ENCODE peak calls at places on chromosome 5, in five cellular contexts. U is RWPE2, E is astrocyte, J is left ventricle myocardium inferior, R is prostate gland. C is an unnamed sample.

GRCh38 chr5:176888016-176888864 is 10.9 kb downstream of the HK3 start:
- DNase-seq in R (no peak), U (no peak), E (no peak), J (no peak), C (no peak)

GRCh38 chr5:57069115-57069835 is 104.6 kb upstream of the GPBP1 start:
- DNase-seq in E (no peak), R (no peak), J (no peak), U (no peak), C (no peak)

GRCh38 chr5:38515648-38516047 is 40.8 kb downstream of the LIFR start:
- DNase-seq in U (no peak), R (no peak), E (no peak), J (no peak), C (no peak)

GRCh38 chr5:71528206-71528605 is 58.9 kb upstream of the MCCC2 start:
- DNase-seq in J (no peak), R (no peak), U (no peak), E (no peak), C (no peak)

GRCh38 chr5:113871972-113872371 is 358.5 kb downstream of the YTHDC2 start:
- DNase-seq in R (no peak), U (no peak), J (no peak), E (no peak), C (no peak)

GRCh38 chr5:33936004-33936380 is 194 bp upstream of the RXFP3 start:
- DNase-seq in J (peak; percentile 51), E (peak; percentile 51), R (peak; percentile 21), U (peak; percentile 72), C (no peak)

GRCh38 chr5:4907636-4908035 is 232.5 kb upstream of the ADAMTS16 start:
- DNase-seq in J (no peak), U (no peak), R (no peak), E (no peak), C (no peak)

GRCh38 chr5:100760700-100761099 is 142.4 kb downstream of the ST8SIA4 start:
- DNase-seq in E (no peak), U (no peak), R (no peak), J (no peak), C (no peak)

GRCh38 chr5:124783794-124784193 is 37.4 kb upstream of the ZNF608 start:
- DNase-seq in J (no peak), R (no peak), U (no peak), E (peak; percentile 20), C (peak; percentile 39)

GRCh38 chr5:2841208-2841607 is 89.7 kb upstream of the IRX2 start:
- DNase-seq in U (no peak), R (no peak), J (no peak), E (no peak), C (no peak)

GRCh38 chr5:59793000-59793399 is 100.5 kb downstream of the PDE4D start:
- DNase-seq in U (peak; percentile 92), E (peak; percentile 97), J (peak; percentile 50), R (no peak), C (peak; percentile 73)

GRCh38 chr5:29193972-29194371 is 1999.5 kb upstream of the CDH6 start:
- DNase-seq in R (no peak), E (no peak), J (no peak), U (no peak), C (no peak)

GRCh38 chr5:157820593-157821252 is 38.2 kb downstream of the CLINT1 start:
- DNase-seq in U (no peak), R (peak; percentile 23), E (peak; percentile 34), J (no peak), C (no peak)

GRCh38 chr5:118883396-118883795 is 105.0 kb downstream of the DTWD2 start:
- DNase-seq in E (no peak), J (no peak), U (no peak), R (no peak), C (no peak)

GRCh38 chr5:148474025-148474511 is 90.3 kb downstream of the FBXO38 start:
- DNase-seq in U (no peak), E (peak; percentile 72), R (no peak), J (peak; percentile 68), C (no peak)

GRCh38 chr5:93299596-93300308 is 281.3 kb downstream of the NR2F1-AS1 start:
- DNase-seq in E (peak; percentile 64), J (no peak), R (no peak), U (no peak), C (no peak)

GRCh38 chr5:173325091-173325698 is 3.0 kb downstream of the STC2 start:
- DNase-seq in J (no peak), R (no peak), U (no peak), E (no peak), C (no peak)

GRCh38 chr5:10461904-10462542 is 20.3 kb downstream of the ROPN1L start:
- DNase-seq in U (no peak), R (no peak), J (no peak), E (no peak), C (no peak)

GRCh38 chr5:9173281-9174048 is 372.4 kb downstream of the SEMA5A start:
- DNase-seq in R (no peak), U (no peak), J (no peak), E (peak; percentile 29), C (peak; percentile 45)

DNA sequence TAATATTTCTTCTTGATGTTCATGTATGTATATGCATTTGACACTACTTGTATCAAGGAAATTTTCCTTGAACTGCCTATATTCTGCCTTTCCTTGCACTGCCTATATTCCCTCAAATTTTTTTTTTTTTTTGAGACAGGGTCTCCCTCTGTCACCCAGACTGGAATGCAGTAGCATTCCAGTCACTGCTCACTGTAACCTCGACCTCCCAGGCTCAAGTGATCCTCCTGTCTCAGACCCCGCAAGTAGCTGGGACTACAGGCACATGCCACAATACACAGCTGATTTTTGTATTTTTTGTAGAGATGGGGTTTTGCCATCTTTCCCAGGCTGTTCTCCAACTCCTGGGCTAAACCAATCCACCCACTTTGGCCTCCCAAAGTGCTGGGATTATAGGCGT is 4.1 kb downstream of the HMGCS1 start:
- DNase-seq in E (no peak), U (no peak), J (no peak), R (no peak), C (no peak)
- H3K4me3 ChIP-seq in E (no peak overlapping the region), U (peak overlapping the region; percentile 74), J (no peak overlapping the region), R (no peak overlapping the region), C (no peak overlapping the region)

GRCh38 chr5:53170748-53171349 is 61.3 kb upstream of the MOCS2 start:
- DNase-seq in E (peak; percentile 12), U (no peak), J (no peak), R (no peak), C (no peak)
- TF ChIP-seq CTCF in E (peak; percentile 71), U (peak; percentile 97), J (peak; percentile 67), R (no peak), C (peak; percentile 65)

GRCh38 chr5:73307645-73308346 is 134.8 kb downstream of the TMEM174 start:
- DNase-seq in E (no peak), J (no peak), U (no peak), R (no peak), C (no peak)
- H3K27me3 ChIP-seq in E (peaks cover 5% of the 10 kb centered on the region), J (peaks cover 100% of the 10 kb centered on the region), U (no peaks in the 10 kb centered on the region), R (peaks cover 14% of the 10 kb centered on the region), C (no peaks in the 10 kb centered on the region)

GRCh38 chr5:141345327-141345726 is 1.7 kb downstream of the PCDHGA3 start:
- DNase-seq in E (no peak), U (no peak), J (no peak), R (no peak), C (no peak)

GRCh38 chr5:141338538-141339306 is at the start of gene PCDHGA2:
- DNase-seq in E (peak; percentile 28), R (no peak), U (no peak), J (no peak), C (no peak)

GRCh38 chr5:141342773-141343172 is 856 bp upstream of the PCDHGA3 start:
- DNase-seq in U (no peak), J (no peak), R (no peak), E (no peak), C (no peak)

GRCh38 chr5:141343953-141344463 is 379 bp downstream of the PCDHGA3 start:
- DNase-seq in U (no peak), R (no peak), J (no peak), E (no peak), C (no peak)

DNA sequence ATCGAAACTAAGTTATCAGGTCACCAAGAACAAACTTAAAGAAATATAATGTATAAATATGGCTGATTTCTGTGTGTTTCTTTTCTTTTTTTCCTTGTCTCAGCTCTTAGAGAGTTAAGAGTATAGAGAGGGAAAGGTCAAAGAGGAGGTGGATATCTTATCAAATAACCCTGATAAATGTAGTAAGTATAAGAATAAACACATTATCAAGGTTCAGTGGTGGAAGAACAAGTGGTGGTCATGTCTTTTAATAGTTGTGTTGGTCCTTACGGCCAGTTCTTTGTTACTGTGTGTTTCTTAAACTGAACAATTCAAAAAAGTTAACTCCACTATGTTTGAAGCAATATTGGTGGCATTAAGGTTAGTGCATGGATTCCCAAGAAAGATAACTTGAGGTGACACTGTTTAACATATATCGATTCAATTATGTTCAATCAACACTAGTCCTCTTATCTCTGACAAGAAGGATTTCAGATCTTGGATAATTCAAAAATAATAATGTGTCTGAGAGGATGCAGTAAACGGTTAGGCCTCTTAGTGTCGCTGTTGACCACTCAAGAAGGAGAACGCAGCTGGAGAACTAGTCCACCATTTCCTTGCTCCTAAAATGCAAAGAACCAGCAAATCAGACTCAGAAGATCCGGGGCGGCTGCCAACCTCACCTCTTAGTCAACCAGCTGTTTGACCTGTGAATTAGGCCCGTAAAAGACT is at the start of gene PCDHGA3:
- DNase-seq in R (no peak), E (peak; percentile 55), U (no peak), J (no peak), C (no peak)
- H3K4me3 ChIP-seq in R (no peak within 1 kb of the TSS), E (peak within 1 kb of the TSS; percentile 54), U (peak within 1 kb of the TSS; percentile 5), J (peak within 1 kb of the TSS; percentile 65), C (peak within 1 kb of the TSS; percentile 18)

DNA sequence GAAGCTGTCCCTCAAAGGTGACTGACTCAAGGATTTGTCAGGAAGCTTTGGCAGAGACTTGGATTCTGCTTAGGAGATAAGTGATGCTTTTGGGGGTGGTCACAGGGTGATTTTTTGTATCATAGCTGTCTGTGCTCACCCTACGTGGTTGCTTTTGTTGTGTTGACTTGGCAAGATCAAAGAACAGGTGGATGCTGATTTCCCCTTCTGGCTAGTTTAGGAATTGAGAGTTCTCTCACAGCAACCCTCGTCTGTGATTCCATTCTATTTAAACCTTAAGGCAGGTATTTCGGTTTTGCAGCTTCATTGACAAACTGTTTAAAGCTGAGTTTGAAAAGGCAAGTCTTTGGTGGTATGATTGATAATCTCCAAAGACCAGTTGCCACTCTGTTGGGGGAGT is 27.2 kb downstream of the ARHGAP26 start:
- DNase-seq in R (no peak), J (no peak), U (no peak), E (no peak), C (no peak)
- TF ChIP-seq CTCF in R (no peak), J (no peak), U (no peak), E (no peak), C (no peak)

GRCh38 chr5:492314-492893 is 31.8 kb downstream of the SLC9A3 start:
- DNase-seq in E (no peak), R (no peak), J (no peak), U (no peak), C (no peak)

GRCh38 chr5:490116-491094 is 33.8 kb downstream of the SLC9A3 start:
- DNase-seq in U (no peak), R (no peak), J (no peak), E (no peak), C (no peak)

GRCh38 chr5:491856-492155 is 32.4 kb downstream of the SLC9A3 start:
- DNase-seq in U (no peak), R (no peak), E (no peak), J (no peak), C (no peak)

GRCh38 chr5:489689-490080 is 34.6 kb downstream of the SLC9A3 start:
- DNase-seq in U (no peak), R (no peak), J (no peak), E (no peak), C (no peak)

GRCh38 chr5:491119-491855 is 33.0 kb downstream of the SLC9A3 start:
- DNase-seq in U (no peak), J (no peak), E (no peak), R (no peak), C (no peak)
- H3K27me3 ChIP-seq in U (peaks cover 36% of the 10 kb centered on the region), J (peaks cover 76% of the 10 kb centered on the region), E (peaks cover 2% of the 10 kb centered on the region), R (peaks cover 8% of the 10 kb centered on the region), C (peaks cover 7% of the 10 kb centered on the region)

C was measured in BJ.